ENCODE peak calls at places on chromosomes 2 and 18, in nine cellular contexts. K is HCT116; W is fibroblast of villous mesenchyme; P is CD8-positive, alpha-beta memory T cell; T is retinal pigment epithelial cell; Q is psoas muscle; S is fibroblast of mammary gland; X is prostate gland; E is foreskin fibroblast. B is an unnamed sample.

GRCh38 chr18:74784791-74785190 is 187.1 kb downstream of the ZNF407 start:
- DNase-seq in K (no peak), W (no peak), E (no peak), P (no peak), X (no peak), S (no peak), T (no peak), Q (no peak), B (no peak)

GRCh38 chr2:104872034-104872865 is 18.3 kb downstream of the POU3F3 start:
- DNase-seq in W (no peak), X (no peak), S (no peak), E (no peak), T (no peak), Q (no peak), K (no peak), P (no peak), B (no peak)

GRCh38 chr18:78525364-78526111 is 454.1 kb upstream of the SALL3 start:
- DNase-seq in W (peak; percentile 1), P (no peak), Q (no peak), X (no peak), E (peak; percentile 18), K (no peak), S (peak; percentile 1), T (no peak), B (no peak)

GRCh38 chr18:50696436-50696835 is 123.4 kb downstream of the MRO start:
- DNase-seq in K (no peak), E (no peak), W (no peak), S (no peak), P (no peak), Q (no peak), X (no peak), T (no peak), B (no peak)

GRCh38 chr2:117771969-117772630 is 42.4 kb upstream of the DDX18 start:
- DNase-seq in K (peak; percentile 23), T (peak; percentile 17), P (no peak), X (no peak), E (peak; percentile 56), S (peak; percentile 44), W (peak; percentile 16), Q (no peak), B (peak; percentile 29)

GRCh38 chr18:63265322-63265721 is 54.2 kb downstream of the BCL2 start:
- DNase-seq in Q (no peak), E (no peak), W (no peak), T (no peak), X (no peak), S (no peak), P (no peak), K (no peak), B (no peak)

GRCh38 chr2:54455584-54456525 is at the start of gene SPTBN1:
- DNase-seq in X (peak; percentile 90), E (peak; percentile 96), W (peak; percentile 94), Q (peak; percentile 92), T (peak; percentile 66), K (peak; percentile 61), S (peak; percentile 82), P (peak; percentile 24), B (no peak)

GRCh38 chr2:120768112-120769048 is 32.7 kb downstream of the GLI2 start:
- DNase-seq in K (no peak), W (no peak), Q (peak; percentile 9), T (no peak), E (no peak), P (no peak), S (no peak), X (no peak), B (no peak)

GRCh38 chr2:68709421-68709911 is 25.1 kb upstream of the ARHGAP25 start:
- DNase-seq in K (peak; percentile 45), Q (no peak), E (peak; percentile 61), T (no peak), S (peak; percentile 53), X (no peak), W (peak; percentile 55), P (no peak), B (peak; percentile 44)

GRCh38 chr2:241204490-241204889 is 16.0 kb downstream of the ANO7 start:
- DNase-seq in S (no peak), E (no peak), T (no peak), Q (peak; percentile 12), W (no peak), X (no peak), P (no peak), K (no peak), B (no peak)

GRCh38 chr2:37459095-37459981 is 114.9 kb downstream of the QPCT start:
- DNase-seq in S (peak; percentile 86), X (no peak), K (no peak), W (peak; percentile 75), P (no peak), E (peak; percentile 86), T (no peak), Q (no peak), B (no peak)

GRCh38 chr2:196259507-196260481 is 88.4 kb upstream of the STK17B start:
- DNase-seq in T (no peak), S (peak; percentile 89), W (peak; percentile 86), X (peak; percentile 42), K (no peak), Q (no peak), E (peak; percentile 71), P (no peak), B (no peak)

GRCh38 chr2:177622516-177622915 is 229.9 kb downstream of the AGPS start:
- DNase-seq in K (peak; percentile 13), T (no peak), Q (no peak), P (no peak), S (no peak), W (no peak), X (no peak), E (no peak), B (no peak)

GRCh38 chr2:70936979-70937811 is 1.5 kb downstream of the ATP6V1B1 start:
- DNase-seq in K (no peak), W (no peak), P (no peak), Q (no peak), S (no peak), X (no peak), T (no peak), E (no peak), B (no peak)

GRCh38 chr2:69917854-69918253 is 2.9 kb downstream of the MXD1 start:
- DNase-seq in K (peak; percentile 10), P (no peak), S (peak; percentile 88), Q (peak; percentile 30), X (no peak), E (peak; percentile 86), T (peak; percentile 60), W (peak; percentile 75), B (no peak)

GRCh38 chr2:191243154-191243553 is 2.0 kb upstream of the MYO1B start:
- DNase-seq in Q (no peak), W (no peak), E (no peak), T (no peak), S (no peak), X (no peak), P (no peak), K (no peak), B (no peak)

GRCh38 chr2:191245869-191246531 is 796 bp downstream of the MYO1B start:
- DNase-seq in E (peak; percentile 89), S (peak; percentile 60), Q (peak; percentile 59), T (no peak), W (peak; percentile 73), X (peak; percentile 52), P (no peak), K (peak; percentile 19), B (no peak)

GRCh38 chr2:191246820-191247380 is 1.7 kb downstream of the MYO1B start:
- DNase-seq in X (no peak), Q (no peak), T (no peak), E (peak; percentile 38), S (no peak), W (peak; percentile 40), P (no peak), K (no peak), B (no peak)

GRCh38 chr2:191245046-191245868 is at the start of gene MYO1B:
- DNase-seq in P (peak; percentile 43), T (no peak), Q (peak; percentile 72), S (peak; percentile 71), K (peak; percentile 59), X (peak; percentile 77), E (peak; percentile 93), W (peak; percentile 83), B (no peak)

DNA sequence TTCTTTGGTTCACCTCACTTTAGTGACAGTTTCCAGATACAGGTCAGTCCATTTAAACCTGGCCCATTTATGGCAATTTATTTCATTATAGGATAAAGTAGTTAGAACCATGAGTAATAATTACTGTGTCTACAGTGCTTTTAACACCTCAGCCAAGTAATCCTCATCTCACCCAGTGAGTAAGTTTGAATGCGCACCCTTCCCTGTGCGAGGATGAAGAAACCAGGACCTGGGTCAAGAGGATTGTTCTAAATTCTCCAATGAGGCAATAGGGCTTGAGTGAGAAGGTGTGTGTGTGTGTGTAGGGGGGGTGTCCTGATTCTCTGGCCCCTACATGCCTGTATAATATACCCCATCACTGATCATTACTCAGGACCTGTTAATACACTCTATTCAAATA is 854 bp upstream of the MYO1B start:
- DNase-seq in K (no peak), Q (no peak), W (no peak), S (no peak), T (no peak), E (no peak), X (no peak), P (no peak), B (no peak)
- H3K4me3 ChIP-seq in K (no peak overlapping the region), Q (peak overlapping the region; percentile 82), W (no peak overlapping the region), S (no peak overlapping the region), T (no peak overlapping the region), E (no peak overlapping the region), X (no peak overlapping the region), P (no peak overlapping the region), B (no peak overlapping the region)

GRCh38 chr2:128736046-128736688 is 417.5 kb upstream of the HS6ST1 start:
- DNase-seq in K (no peak), X (no peak), W (no peak), E (no peak), T (no peak), S (peak; percentile 21), Q (no peak), P (no peak), B (no peak)
- H3K4me3 ChIP-seq in K (no peak overlapping the region), X (no peak overlapping the region), W (no peak overlapping the region), E (peak overlapping the region; percentile 13), T (no peak overlapping the region), S (no peak overlapping the region), Q (peak overlapping the region; percentile 62), P (no peak overlapping the region), B (no peak overlapping the region)

GRCh38 chr2:15625344-15626036 is 33.8 kb downstream of the DDX1 start:
- DNase-seq in S (no peak), X (no peak), K (no peak), Q (no peak), E (no peak), T (no peak), P (no peak), W (no peak), B (no peak)
- H3K4me3 ChIP-seq in S (no peak overlapping the region), X (no peak overlapping the region), K (no peak overlapping the region), Q (no peak overlapping the region), E (no peak overlapping the region), T (no peak overlapping the region), P (no peak overlapping the region), W (no peak overlapping the region), B (no peak overlapping the region)

DNA sequence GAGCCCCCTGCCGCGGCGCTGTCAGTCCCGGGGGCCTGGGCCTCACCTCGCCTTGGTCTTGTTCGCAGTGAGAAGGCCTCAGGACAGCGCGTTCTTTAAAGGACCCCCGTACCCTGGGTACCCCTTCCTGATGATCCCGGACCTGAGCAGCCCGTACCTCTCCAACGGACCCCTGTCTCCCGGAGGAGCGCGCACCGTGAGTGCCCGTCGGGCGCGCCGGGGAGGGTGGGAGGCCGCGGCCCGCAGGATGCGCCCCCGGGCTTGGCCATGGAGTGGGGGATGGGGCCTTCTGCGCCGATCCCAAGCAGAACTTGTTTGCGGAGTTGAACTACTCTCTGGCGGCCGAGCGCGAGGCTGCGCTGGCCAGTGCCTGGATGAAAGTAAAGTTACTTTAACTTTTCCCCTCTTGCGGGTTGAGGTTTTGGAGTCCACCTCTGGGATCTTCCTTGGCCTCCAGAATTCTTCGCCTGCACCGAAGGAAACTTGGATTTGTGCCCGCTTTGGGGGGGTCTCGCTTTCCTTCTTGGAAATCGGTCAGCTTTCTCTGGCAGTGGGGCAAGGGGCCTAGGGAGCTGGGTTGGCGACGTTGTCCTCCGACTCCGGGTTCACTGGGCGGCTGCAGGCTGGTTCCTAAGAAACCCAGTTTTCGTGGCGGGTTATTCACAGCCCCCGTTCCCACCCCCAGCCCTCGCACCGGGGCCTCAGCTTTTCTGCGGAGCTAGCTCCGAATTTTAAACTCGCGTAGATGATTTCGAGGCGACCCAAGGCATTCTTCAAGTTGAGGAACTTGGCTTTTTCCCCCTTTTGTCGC is 1.3 kb downstream of the TCF7L1 start:
- DNase-seq in X (peak; percentile 40), S (peak; percentile 26), T (no peak), K (no peak), E (peak; percentile 41), W (peak; percentile 50), P (no peak), Q (peak; percentile 51), B (no peak)
- H3K4me3 ChIP-seq in X (peak overlapping the region; percentile 57), S (peak overlapping the region; percentile 59), T (peak overlapping the region; percentile 77), K (peak overlapping the region; percentile 63), E (peak overlapping the region; percentile 84), W (peak overlapping the region; percentile 73), P (no peak overlapping the region), Q (peak overlapping the region; percentile 85), B (peak overlapping the region; percentile 53)